ENCODE peak calls at places on chromosomes 16 and 17, in five cellular contexts. M, K, U, L and A are unnamed samples.

GRCh38 chr16:12295395-12295794 is 318.9 kb downstream of the SNX29 start:
- DNase-seq in M (no peak), K (no peak), U (no peak), L (no peak), A (no peak)

GRCh38 chr17:77421635-77421982 is 280.8 kb downstream of the SEC14L1 start:
- DNase-seq in M (no peak), K (no peak), U (no peak), L (no peak), A (no peak)

GRCh38 chr17:64641499-64641898 is 20.6 kb downstream of the SMURF2 start:
- DNase-seq in M (peak; percentile 53), K (no peak), U (peak; percentile 87), L (peak; percentile 54), A (peak; percentile 64)

GRCh38 chr17:73748521-73748920 is 104.3 kb upstream of the SDK2 start:
- DNase-seq in M (no peak), K (no peak), U (no peak), L (no peak), A (no peak)

GRCh38 chr16:50696575-50697420 is 3.4 kb downstream of the NOD2 start:
- DNase-seq in M (peak; percentile 52), K (peak; percentile 87), U (peak; percentile 79), L (no peak), A (no peak)

GRCh38 chr17:76524598-76525512 is 12.7 kb downstream of the CYGB start:
- DNase-seq in M (peak; percentile 61), K (peak; percentile 68), U (peak; percentile 65), L (no peak), A (peak; percentile 90)

GRCh38 chr16:2365397-2365796 is 24.9 kb upstream of the ABCA3 start:
- DNase-seq in M (no peak), K (no peak), U (no peak), L (no peak), A (no peak)

GRCh38 chr16:25092489-25092888 is 19.1 kb upstream of the LCMT1 start:
- DNase-seq in M (no peak), K (no peak), U (no peak), L (no peak), A (no peak)

GRCh38 chr16:58755989-58756649 is 22.0 kb upstream of the GOT2 start:
- DNase-seq in M (peak; percentile 81), K (peak; percentile 78), U (peak; percentile 82), L (peak; percentile 38), A (peak; percentile 80)

GRCh38 chr16:58756650-58757332 is 22.7 kb upstream of the GOT2 start:
- DNase-seq in M (no peak), K (no peak), U (no peak), L (no peak), A (peak; percentile 80)

GRCh38 chr16:58753711-58754134 is 19.6 kb upstream of the GOT2 start:
- DNase-seq in M (no peak), K (no peak), U (no peak), L (no peak), A (no peak)
- H3K4me3 ChIP-seq in M (no peak overlapping the region), K (no peak overlapping the region), U (no peak overlapping the region), L (no peak overlapping the region), A (no peak overlapping the region)

GRCh38 chr16:70254095-70254964 is 2.6 kb upstream of the EXOSC6 start:
- DNase-seq in M (no peak), K (no peak), U (no peak), L (no peak), A (no peak)
- TF ChIP-seq CTCF in M (no peak), K (no peak), U (no peak), L (no peak), A (no peak)

GRCh38 chr16:85003723-85004586 is 7.4 kb downstream of the ZDHHC7 start:
- DNase-seq in M (no peak), K (no peak), U (no peak), L (no peak), A (no peak)
- H3K4me3 ChIP-seq in M (peak overlapping the region; percentile 9), K (no peak overlapping the region), U (no peak overlapping the region), L (peak overlapping the region; percentile 32), A (no peak overlapping the region)

GRCh38 chr17:1883536-1883935 is 53.7 kb downstream of the RPA1 start:
- DNase-seq in M (no peak), K (no peak), U (no peak), L (no peak), A (no peak)

GRCh38 chr17:1888741-1889140 is 58.9 kb downstream of the RPA1 start:
- DNase-seq in M (no peak), K (no peak), U (no peak), L (no peak), A (no peak)

GRCh38 chr17:1880851-1881630 is 51.2 kb downstream of the RPA1 start:
- DNase-seq in M (no peak), K (no peak), U (peak; percentile 29), L (no peak), A (no peak)

GRCh38 chr17:1878419-1879121 is 48.8 kb downstream of the RPA1 start:
- DNase-seq in M (no peak), K (no peak), U (no peak), L (no peak), A (no peak)

GRCh38 chr17:1882836-1883235 is 53.0 kb downstream of the RPA1 start:
- DNase-seq in M (peak; percentile 59), K (no peak), U (peak; percentile 59), L (no peak), A (no peak)
- TF ChIP-seq CTCF in M (peak; percentile 58), K (peak; percentile 20), U (peak; percentile 60), L (peak; percentile 61), A (peak; percentile 17)